ENCODE peak calls at places on chromosomes 3 and 15, in five cellular contexts. R is AG09309, G is cardiac fibroblast, Y is heart right ventricle, C is psoas muscle. V is an unnamed sample.

GRCh38 chr3:54858386-54858785 is 69.5 kb downstream of the LRTM1 start:
- DNase-seq in Y (no peak), C (no peak), R (no peak), G (no peak), V (peak)

GRCh38 chr3:177126015-177126773 is 71.1 kb downstream of the TBL1XR1 start:
- DNase-seq in G (peak), R (peak), Y (no peak), C (no peak), V (peak)

GRCh38 chr3:149471991-149472390 is 2.5 kb upstream of the TM4SF4 start:
- DNase-seq in Y (no peak), R (no peak), C (no peak), G (no peak), V (no peak)

GRCh38 chr15:67240235-67241131 is 14.0 kb downstream of the AAGAB start:
- DNase-seq in C (no peak), R (no peak), G (peak), Y (no peak), V (no peak)

GRCh38 chr3:72613871-72614270 is 234.4 kb downstream of the SHQ1 start:
- DNase-seq in Y (no peak), C (no peak), R (no peak), G (peak), V (no peak)

GRCh38 chr3:48416546-48416945 is 13.3 kb downstream of the PLXNB1 start:
- DNase-seq in R (no peak), C (no peak), Y (no peak), G (no peak), V (no peak)

GRCh38 chr3:30811174-30811795 is 83.2 kb downstream of the GADL1 start:
- DNase-seq in Y (no peak), R (no peak), C (no peak), G (no peak), V (no peak)

GRCh38 chr3:174333640-174334039 is 525.5 kb upstream of the NAALADL2 start:
- DNase-seq in C (no peak), R (no peak), G (no peak), Y (no peak), V (no peak)

GRCh38 chr15:31171731-31172130 is 70.2 kb upstream of the TRPM1 start:
- DNase-seq in C (no peak), G (no peak), R (no peak), Y (no peak), V (no peak)

GRCh38 chr3:127363171-127363570 is 75.3 kb upstream of the PRR20G start:
- DNase-seq in R (no peak), Y (no peak), C (no peak), G (no peak), V (no peak)
- TF ChIP-seq CTCF in R (no peak), Y (no peak), C (no peak), G (no peak), V (no peak)

GRCh38 chr3:59321881-59322540 is 272.2 kb upstream of the CFAP20DC start:
- DNase-seq in R (no peak), Y (no peak), G (no peak), C (no peak), V (no peak)

GRCh38 chr3:59313365-59313764 is 263.5 kb upstream of the CFAP20DC start:
- DNase-seq in C (no peak), G (peak), Y (peak), R (no peak), V (peak)

GRCh38 chr3:59317386-59317785 is 267.6 kb upstream of the CFAP20DC start:
- DNase-seq in R (no peak), Y (no peak), G (no peak), C (no peak), V (no peak)

GRCh38 chr3:59320080-59320479 is 270.3 kb upstream of the CFAP20DC start:
- DNase-seq in G (no peak), Y (no peak), C (no peak), R (no peak), V (no peak)

DNA sequence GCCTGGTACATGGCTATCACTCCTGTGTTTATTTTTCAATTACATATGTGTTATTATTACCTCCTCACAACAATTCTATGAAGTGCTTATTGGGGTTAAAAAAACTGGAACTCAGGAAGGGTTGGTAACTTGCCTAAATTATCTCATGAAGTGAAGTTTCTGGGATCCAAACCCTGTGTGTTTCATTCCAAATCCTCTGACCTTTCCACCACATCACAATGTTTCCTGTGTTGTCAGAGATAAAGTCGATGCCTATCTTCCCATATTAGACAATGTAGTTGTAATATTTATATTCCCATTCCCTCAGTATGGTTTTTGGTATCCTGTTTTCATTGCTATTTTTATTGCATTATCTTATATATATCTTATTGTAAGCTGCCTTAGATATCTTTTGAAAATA is 269.1 kb upstream of the CFAP20DC start:
- DNase-seq in Y (no peak), C (no peak), R (no peak), G (no peak), V (no peak)
- H3K4me3 ChIP-seq in Y (no peak), C (no peak), R (no peak), G (no peak), V (no peak)

DNA sequence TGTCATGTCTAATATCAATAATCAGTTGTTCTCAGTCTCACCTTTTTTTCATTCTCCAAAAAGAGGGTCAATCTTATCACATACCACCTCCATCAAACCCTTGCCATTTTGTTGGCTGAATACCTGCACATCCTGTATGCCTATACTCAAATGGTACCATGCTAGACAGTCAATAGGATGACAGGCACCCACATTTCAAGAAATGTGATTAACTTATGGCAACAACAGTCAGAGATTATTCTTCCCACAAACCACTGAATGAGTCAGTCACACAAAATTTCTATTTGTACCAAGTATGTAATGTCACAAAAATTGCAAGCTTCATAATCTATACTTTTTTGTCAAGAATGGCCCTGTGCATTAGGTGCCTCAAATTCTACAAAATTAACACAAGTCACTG is 5.1 kb upstream of the SLC27A2 start:
- DNase-seq in C (no peak), R (no peak), Y (no peak), G (peak), V (no peak)
- TF ChIP-seq CTCF in C (no peak), R (no peak), Y (no peak), G (no peak), V (no peak)

GRCh38 chr15:50163719-50164410 is 18.1 kb upstream of the SLC27A2 start:
- DNase-seq in G (no peak), R (no peak), Y (no peak), C (no peak), V (no peak)
- H3K4me3 ChIP-seq in G (no peak), R (no peak), Y (no peak), C (no peak), V (no peak)

GRCh38 chr3:56916697-56917336 is 115.1 kb upstream of the ARHGEF3 start:
- DNase-seq in C (no peak), G (no peak), Y (no peak), R (no peak), V (no peak)

GRCh38 chr3:56917337-56917697 is 115.6 kb upstream of the ARHGEF3 start:
- DNase-seq in G (no peak), R (no peak), Y (no peak), C (no peak), V (no peak)

GRCh38 chr3:56917740-56918568 is 116.2 kb upstream of the ARHGEF3 start:
- DNase-seq in Y (no peak), C (no peak), R (no peak), G (no peak), V (no peak)

GRCh38 chr3:56919797-56920195 is 118.0 kb upstream of the ARHGEF3 start:
- DNase-seq in Y (no peak), C (no peak), G (no peak), R (no peak), V (no peak)

DNA sequence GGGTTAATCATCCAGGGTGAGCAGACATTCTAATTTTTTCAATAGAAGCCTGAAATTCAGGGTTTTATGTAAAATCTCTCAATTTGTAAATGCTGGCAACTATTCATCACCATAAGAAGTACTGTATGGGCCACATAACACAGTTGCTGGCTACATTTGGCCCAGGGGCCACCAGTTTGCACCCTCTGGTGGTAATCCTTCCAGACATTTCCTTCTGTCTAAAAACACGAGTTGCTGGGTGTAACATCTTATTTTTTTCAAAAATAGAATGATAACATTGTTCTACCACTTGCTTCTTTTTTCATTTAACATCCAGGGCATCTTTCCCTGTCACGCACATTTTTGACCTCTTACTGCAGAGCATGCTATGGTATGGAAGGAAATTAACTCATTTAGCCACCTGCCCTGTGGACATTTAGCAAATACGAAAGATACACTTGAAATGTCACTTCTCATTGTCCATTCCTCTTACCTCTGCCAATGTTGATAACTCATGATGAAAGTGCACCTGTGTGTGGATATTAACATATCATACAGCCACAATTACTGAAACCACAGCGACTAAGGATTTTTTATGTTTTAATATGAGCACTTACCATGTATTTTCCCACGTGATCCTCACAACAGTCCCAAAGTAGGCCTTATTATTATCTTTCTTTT is 117.5 kb upstream of the ARHGEF3 start:
- DNase-seq in C (no peak), G (no peak), R (no peak), Y (no peak), V (no peak)
- TF ChIP-seq CTCF in C (no peak), G (no peak), R (no peak), Y (no peak), V (no peak)

DNA sequence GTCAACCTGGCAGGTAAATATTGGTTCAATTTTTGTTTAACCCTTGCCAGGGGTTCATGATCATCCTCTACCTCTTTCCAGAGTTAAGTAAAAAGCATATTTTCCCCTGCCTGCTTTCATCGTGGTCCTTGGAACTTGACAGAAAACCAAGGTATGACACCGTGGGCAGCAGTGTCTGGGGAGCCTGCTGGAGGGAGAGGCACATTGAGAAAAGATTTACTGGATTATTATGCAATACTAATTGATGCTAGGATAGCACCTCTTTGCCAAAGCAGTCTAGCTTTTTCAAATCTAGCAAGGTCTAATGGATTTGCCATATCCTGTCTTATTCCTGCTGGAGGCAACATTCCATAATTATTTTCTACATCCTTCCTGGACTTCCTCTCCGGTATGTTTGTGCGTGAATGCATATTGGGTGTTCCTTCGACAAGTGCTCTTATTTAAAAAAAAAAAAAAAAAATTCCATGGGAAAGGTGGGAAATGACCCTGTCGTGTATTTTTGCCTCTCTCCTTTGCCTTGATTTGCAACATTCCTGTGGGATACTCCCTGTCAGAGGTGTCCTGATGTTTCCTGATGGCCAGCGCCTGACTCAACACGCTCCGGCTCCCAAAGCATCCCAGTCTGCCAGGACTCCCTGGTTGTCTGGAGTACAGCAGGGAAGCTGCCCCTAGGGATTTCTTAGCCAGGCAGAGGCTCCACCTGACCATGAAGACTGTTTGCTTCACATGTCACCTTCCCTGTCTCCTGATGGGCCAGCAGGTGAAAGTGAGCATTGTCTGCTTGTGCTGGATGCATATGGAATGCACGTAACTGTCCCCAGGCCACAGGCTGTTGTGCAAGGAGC is 6.3 kb downstream of the BHLHE40 start:
- DNase-seq in R (no peak), G (peak), C (no peak), Y (no peak), V (peak)
- H3K4me3 ChIP-seq in R (no peak), G (no peak), C (peak), Y (peak), V (no peak)

GRCh38 chr3:50564321-50564720 is 3.2 kb downstream of the C3orf18 start:
- DNase-seq in R (no peak), G (no peak), C (no peak), Y (no peak), V (no peak)

GRCh38 chr3:50570508-50571279 is 1.4 kb downstream of the HEMK1 start:
- DNase-seq in G (no peak), Y (no peak), C (no peak), R (no peak), V (no peak)

GRCh38 chr3:50568947-50569749 is at the start of gene HEMK1:
- DNase-seq in C (peak), R (peak), G (peak), Y (peak), V (peak)

GRCh38 chr3:50567011-50567385 is 549 bp downstream of the C3orf18 start:
- DNase-seq in G (no peak), R (no peak), Y (no peak), C (no peak), V (no peak)

GRCh38 chr3:50567386-50568182 is at the start of gene C3orf18:
- DNase-seq in R (peak), Y (peak), C (peak), G (peak), V (peak)
- TF ChIP-seq CTCF in R (no peak), Y (no peak), C (no peak), G (no peak), V (no peak)

GRCh38 chr3:66392512-66392911 is 108.3 kb downstream of the LRIG1 start:
- DNase-seq in G (no peak), Y (no peak), C (peak), R (no peak), V (no peak)
- H3K4me3 ChIP-seq in G (no peak), Y (no peak), C (no peak), R (no peak), V (no peak)

DNA sequence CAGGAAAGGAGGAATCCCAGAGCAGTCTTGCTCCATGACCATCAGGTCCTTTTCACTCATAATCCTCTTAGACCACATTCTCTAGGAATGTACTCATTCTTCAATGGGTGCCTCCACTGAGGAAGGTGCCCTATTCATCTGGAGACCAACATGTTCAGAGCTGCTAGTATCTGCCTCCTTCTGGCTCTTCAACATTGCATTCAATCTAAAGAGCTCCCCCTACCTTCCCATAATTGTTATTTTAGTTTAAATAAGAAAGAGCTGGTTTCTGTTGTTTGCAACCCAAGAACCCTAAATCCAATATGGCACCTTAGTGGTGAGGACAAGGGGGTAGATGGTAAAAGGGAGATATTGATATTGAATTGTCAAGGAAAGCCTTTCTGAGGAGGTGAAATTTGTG is 67.6 kb downstream of the SCN11A start:
- DNase-seq in Y (no peak), G (no peak), R (no peak), C (no peak), V (no peak)
- TF ChIP-seq CTCF in Y (no peak), G (no peak), R (no peak), C (no peak), V (peak)

DNA sequence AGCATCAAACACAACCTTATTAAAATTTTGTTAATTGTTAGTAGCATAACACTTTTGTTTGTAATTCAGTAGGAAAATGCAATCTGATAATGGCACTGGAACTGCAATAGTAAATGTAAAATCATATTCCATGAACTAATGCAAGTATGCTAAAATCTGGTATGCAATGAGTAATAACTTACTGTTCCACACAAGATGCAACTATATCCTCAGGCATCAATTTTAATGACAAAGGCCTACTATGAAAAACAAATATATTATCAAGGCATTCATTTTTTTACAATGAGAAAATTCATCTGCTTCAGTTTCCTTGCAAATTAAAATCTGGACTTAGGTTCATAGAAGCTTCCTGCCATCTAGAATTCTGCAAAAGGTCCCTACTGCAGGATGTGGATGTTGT is 1.4 kb upstream of the NSMCE3 start:
- DNase-seq in R (no peak), G (peak), C (no peak), Y (no peak), V (no peak)
- H3K4me3 ChIP-seq in R (no peak), G (no peak), C (no peak), Y (no peak), V (no peak)